ENCODE peak calls at places on chromosomes 6 and 20, in nine cellular contexts. Y is mesendoderm; O is tibial artery; S is cardiac muscle cell; U is lower lobe of right lung; P is upper lobe of right lung; K is mesenchymal stem cell; F is endothelial cell of umbilical vein; A is CD8-positive, alpha-beta T cell. Q is an unnamed sample. For H3K27me3, the result is how much of the 10 kb centered on the place peaks cover.

GRCh38 chr20:911882-912600 is 4.1 kb downstream of the ANGPT4 start:
- DNase-seq in Y (peak), O (peak), S (no peak), U (no peak), P (no peak), K (no peak), F (no peak), A (no peak), Q (no peak)

GRCh38 chr6:116633685-116634084 is 17.4 kb downstream of the RSPH4A start:
- DNase-seq in Y (peak), O (no peak), S (no peak), U (no peak), P (no peak), K (no peak), F (no peak), A (no peak), Q (no peak)

GRCh38 chr20:23946206-23946605 is 42.4 kb downstream of the GGTLC1 start:
- DNase-seq in Y (no peak), O (no peak), S (no peak), U (no peak), P (no peak), K (no peak), F (no peak), A (no peak), Q (no peak)

GRCh38 chr6:89597988-89598387 is 40.6 kb downstream of the LYRM2 start:
- DNase-seq in Y (peak), O (no peak), S (no peak), U (no peak), P (no peak), K (peak), F (peak), A (no peak), Q (no peak)

GRCh38 chr20:50126662-50127061 is 13.7 kb upstream of the UBE2V1 start:
- DNase-seq in Y (no peak), O (no peak), S (no peak), U (peak), P (no peak), K (no peak), F (no peak), A (no peak), Q (peak)

GRCh38 chr20:59342017-59342957 is 41.9 kb downstream of the EDN3 start:
- DNase-seq in Y (no peak), O (no peak), S (no peak), U (no peak), P (no peak), K (no peak), F (no peak), A (no peak), Q (no peak)

GRCh38 chr20:35561268-35561667 is 19.4 kb downstream of the ERGIC3 start:
- DNase-seq in Y (peak), O (no peak), S (peak), U (no peak), P (peak), K (peak), F (peak), A (no peak), Q (peak)

GRCh38 chr6:105745464-105746129 is 340.5 kb upstream of the PRDM1 start:
- DNase-seq in Y (no peak), O (no peak), S (no peak), U (no peak), P (no peak), K (no peak), F (no peak), A (no peak), Q (no peak)

GRCh38 chr6:31597006-31597405 is 4.2 kb upstream of the NCR3 start:
- DNase-seq in Y (no peak), O (no peak), S (peak), U (no peak), P (no peak), K (peak), F (peak), A (peak), Q (no peak)

GRCh38 chr6:105757512-105758200 is 328.5 kb upstream of the PRDM1 start:
- DNase-seq in Y (no peak), O (no peak), S (no peak), U (no peak), P (no peak), K (no peak), F (no peak), A (no peak), Q (no peak)

GRCh38 chr6:90078513-90079289 is 184.4 kb downstream of the GJA10 start:
- DNase-seq in Y (no peak), O (no peak), S (no peak), U (no peak), P (no peak), K (no peak), F (no peak), A (peak), Q (no peak)

GRCh38 chr6:130047440-130047995 is 29.1 kb downstream of the L3MBTL3 start:
- DNase-seq in Y (no peak), O (no peak), S (no peak), U (no peak), P (no peak), K (no peak), F (no peak), A (no peak), Q (no peak)

GRCh38 chr20:17372831-17373440 is 146.1 kb downstream of the PCSK2 start:
- DNase-seq in Y (peak), O (no peak), S (no peak), U (no peak), P (no peak), K (no peak), F (no peak), A (no peak), Q (no peak)

GRCh38 chr6:14596410-14596809 is 478.8 kb downstream of the CD83 start:
- DNase-seq in Y (peak), O (no peak), S (no peak), U (peak), P (peak), K (peak), F (no peak), A (no peak), Q (peak)

GRCh38 chr6:26223213-26223612 is 136.0 kb downstream of the HFE start:
- DNase-seq in Y (no peak), O (no peak), S (peak), U (no peak), P (no peak), K (peak), F (no peak), A (no peak), Q (no peak)

GRCh38 chr20:44074252-44075151 is 112.5 kb downstream of the JPH2 start:
- DNase-seq in Y (no peak), O (peak), S (peak), U (no peak), P (peak), K (peak), F (peak), A (no peak), Q (peak)

GRCh38 chr20:64203037-64203777 is 39.0 kb downstream of the MYT1 start:
- DNase-seq in Y (peak), O (no peak), S (no peak), U (no peak), P (no peak), K (no peak), F (no peak), A (no peak), Q (no peak)

GRCh38 chr6:7697820-7698623 is 27.9 kb upstream of the BMP6 start:
- DNase-seq in Y (peak), O (peak), S (no peak), U (no peak), P (no peak), K (peak), F (peak), A (no peak), Q (no peak)

GRCh38 chr6:8879334-8879733 is 444.0 kb upstream of the SLC35B3 start:
- DNase-seq in Y (peak), O (no peak), S (no peak), U (no peak), P (no peak), K (no peak), F (no peak), A (no peak), Q (no peak)

GRCh38 chr20:49186535-49187329 is 1.4 kb downstream of the STAU1 start:
- DNase-seq in Y (peak), O (peak), S (peak), U (peak), P (peak), K (peak), F (peak), A (peak), Q (peak)

GRCh38 chr20:36571564-36572504 is 1.6 kb upstream of the TGIF2 start:
- DNase-seq in Y (peak), O (no peak), S (peak), U (no peak), P (no peak), K (peak), F (no peak), A (peak), Q (no peak)

GRCh38 chr20:5127204-5127858 is 523 bp downstream of the CDS2 start:
- DNase-seq in Y (peak), O (peak), S (peak), U (peak), P (peak), K (peak), F (peak), A (peak), Q (peak)

GRCh38 chr20:32465092-32465900 is 107.2 kb downstream of the ASXL1 start:
- DNase-seq in Y (no peak), O (no peak), S (no peak), U (peak), P (peak), K (peak), F (peak), A (no peak), Q (peak)

GRCh38 chr20:916125-916799 is at the start of gene ANGPT4:
- DNase-seq in Y (peak), O (peak), S (peak), U (no peak), P (no peak), K (no peak), F (no peak), A (no peak), Q (no peak)

GRCh38 chr20:33209789-33210188 is 7.4 kb upstream of the BPIFA3 start:
- DNase-seq in Y (peak), O (peak), S (peak), U (peak), P (peak), K (peak), F (peak), A (no peak), Q (peak)

GRCh38 chr6:36590237-36590636 is 3.9 kb upstream of the SRSF3 start:
- DNase-seq in Y (peak), O (peak), S (no peak), U (no peak), P (no peak), K (peak), F (no peak), A (no peak), Q (no peak)

GRCh38 chr20:41365785-41366545 is 653 bp downstream of the EMILIN3 start:
- DNase-seq in Y (no peak), O (no peak), S (peak), U (no peak), P (no peak), K (no peak), F (no peak), A (no peak), Q (peak)

DNA sequence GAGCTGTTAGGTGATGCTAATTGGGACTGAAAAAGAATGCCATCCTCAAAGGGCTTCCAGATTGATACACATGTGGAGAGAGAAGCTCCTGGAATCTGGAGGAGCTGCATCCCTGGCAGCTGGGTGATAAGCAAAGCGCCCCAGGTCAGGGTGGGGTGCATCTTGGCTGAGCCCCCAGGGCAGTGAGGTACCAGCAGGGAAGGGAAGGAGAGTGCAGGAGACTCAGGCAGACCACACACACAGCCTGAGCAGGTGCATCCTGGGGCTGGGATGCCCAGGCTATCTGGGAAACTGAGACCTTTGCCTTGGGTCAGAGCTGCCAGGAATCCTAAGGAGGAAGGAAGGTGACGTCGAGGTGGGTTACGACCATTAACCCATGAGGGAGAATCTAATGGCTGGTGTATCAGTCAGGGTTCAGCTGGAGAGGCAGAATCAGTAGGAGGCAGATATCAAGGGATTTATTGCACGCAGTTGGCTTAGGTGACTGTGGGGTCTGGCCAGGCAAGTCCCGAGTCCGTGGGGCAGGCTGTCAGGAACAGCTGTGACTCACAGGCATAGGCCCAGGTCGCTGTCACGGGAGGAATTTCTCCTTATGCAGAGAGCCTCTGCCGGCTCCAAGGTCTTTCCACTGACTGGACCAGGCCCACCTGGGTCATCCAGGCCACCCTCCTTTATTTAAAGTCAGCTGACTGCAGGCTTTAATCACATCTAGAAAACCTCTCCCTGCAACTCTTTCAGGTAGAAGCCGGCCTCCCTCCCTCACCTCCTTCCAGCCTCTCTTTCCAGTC is 261.1 kb downstream of the BMP7 start:
- DNase-seq in Y (no peak), O (no peak), S (no peak), U (no peak), P (no peak), K (no peak), F (no peak), A (no peak), Q (no peak)
- H3K27ac ChIP-seq in Y (no peak), O (no peak), S (no peak), U (no peak), P (no peak), K (no peak), F (no peak), A (no peak), Q (no peak)

DNA sequence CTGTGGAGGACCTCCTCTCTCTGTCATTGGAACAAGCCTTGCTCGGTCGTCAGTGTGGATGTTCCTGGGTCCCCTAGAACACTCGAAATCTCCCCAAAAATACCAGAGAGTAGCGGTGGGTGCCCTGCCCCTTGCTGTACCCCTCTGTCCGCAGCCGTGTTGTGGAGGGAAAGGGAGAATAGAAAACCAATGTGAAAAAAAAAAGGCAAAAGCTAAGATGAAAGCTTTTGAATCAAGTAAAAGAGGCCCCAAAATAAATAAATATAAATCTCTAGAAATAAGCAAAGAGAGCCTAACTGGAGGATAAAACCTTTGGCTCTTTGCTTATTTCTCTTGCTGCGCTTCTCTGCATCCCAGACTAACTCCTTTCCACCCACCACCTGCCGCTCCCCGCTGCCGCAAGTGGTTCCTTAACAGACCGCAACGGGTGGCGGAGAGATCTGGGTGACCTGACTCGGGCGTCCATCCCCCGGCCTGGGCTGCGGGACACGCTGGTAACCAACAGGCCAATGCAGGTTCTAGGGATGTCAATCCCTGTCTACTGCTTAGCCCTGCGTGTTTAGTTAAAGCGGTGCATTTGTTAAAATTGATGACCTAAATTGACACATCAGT is 110.0 kb downstream of the GPX5 start:
- DNase-seq in Y (no peak), O (no peak), S (no peak), U (no peak), P (no peak), K (no peak), F (no peak), A (no peak), Q (no peak)
- H3K4me3 ChIP-seq in Y (peak), O (peak), S (peak), U (no peak), P (no peak), K (peak), F (peak), A (no peak), Q (no peak)

GRCh38 chr6:166005401-166005845 is 162.2 kb downstream of the TBXT start:
- DNase-seq in Y (no peak), O (peak), S (peak), U (no peak), P (no peak), K (peak), F (no peak), A (no peak), Q (peak)
- H3K27me3 ChIP-seq in Y (under half), O (under half), S (under half), U (half or more), P (half or more), K (under half), F (under half), A (under half), Q (under half)

DNA sequence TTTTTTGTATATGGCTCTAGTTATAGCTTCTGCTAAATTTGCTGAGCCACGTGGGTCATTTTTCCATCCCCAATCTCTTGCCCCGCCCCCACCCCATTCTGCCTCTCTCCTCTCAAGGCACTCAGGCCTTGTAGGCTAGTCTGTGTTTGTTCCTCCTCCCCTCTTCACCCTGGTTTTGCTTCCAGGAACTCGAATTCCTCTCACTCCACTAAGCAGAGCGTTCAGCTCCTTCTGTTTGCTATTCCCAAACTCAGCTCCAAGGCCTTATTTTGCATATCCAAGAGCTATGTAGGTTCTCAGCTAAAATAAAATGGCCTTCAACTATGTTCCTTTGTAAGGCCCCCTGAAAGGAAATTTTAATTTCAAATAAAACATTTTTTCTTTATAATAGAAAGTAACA is 1293.7 kb downstream of the EPHA7 start:
- DNase-seq in Y (peak), O (no peak), S (no peak), U (no peak), P (no peak), K (no peak), F (no peak), A (no peak), Q (no peak)
- H3K27ac ChIP-seq in Y (no peak), O (no peak), S (no peak), U (no peak), P (no peak), K (no peak), F (no peak), A (no peak), Q (no peak)

DNA sequence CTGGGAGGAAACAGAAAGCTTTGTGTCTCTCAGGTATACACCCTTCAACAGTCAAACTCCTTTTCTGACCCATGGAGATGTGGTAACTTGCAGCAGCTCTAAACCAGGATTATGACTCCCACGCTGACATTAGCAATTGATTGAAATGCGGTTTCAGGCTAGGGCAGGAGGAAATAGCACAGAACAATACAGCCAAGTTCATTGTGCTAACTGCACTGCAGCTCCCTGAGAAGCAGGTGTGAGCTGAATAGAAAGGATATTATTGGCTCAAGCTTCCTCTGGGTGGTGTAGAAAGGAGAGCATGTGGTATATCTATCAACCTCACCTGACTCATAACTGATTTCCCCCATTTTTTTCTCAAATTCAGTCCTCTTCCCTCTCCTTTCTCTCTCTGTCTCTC is 612.3 kb upstream of the BTBD3 start:
- DNase-seq in Y (peak), O (no peak), S (no peak), U (no peak), P (no peak), K (no peak), F (peak), A (no peak), Q (no peak)
- H3K4me3 ChIP-seq in Y (no peak), O (no peak), S (no peak), U (no peak), P (no peak), K (no peak), F (no peak), A (no peak), Q (no peak)

GRCh38 chr6:111027219-111027618 is 45.4 kb downstream of the RPF2 start:
- DNase-seq in Y (no peak), O (no peak), S (no peak), U (no peak), P (no peak), K (no peak), F (no peak), A (no peak), Q (no peak)

GRCh38 chr6:111033628-111034289 is 51.9 kb downstream of the RPF2 start:
- DNase-seq in Y (peak), O (no peak), S (no peak), U (no peak), P (no peak), K (no peak), F (no peak), A (no peak), Q (no peak)

GRCh38 chr6:111031151-111031550 is 49.3 kb downstream of the RPF2 start:
- DNase-seq in Y (no peak), O (no peak), S (no peak), U (no peak), P (no peak), K (no peak), F (no peak), A (no peak), Q (no peak)

GRCh38 chr6:111032493-111033140 is 50.8 kb downstream of the RPF2 start:
- DNase-seq in Y (peak), O (no peak), S (peak), U (no peak), P (no peak), K (no peak), F (no peak), A (no peak), Q (no peak)

GRCh38 chr6:111030008-111031006 is 48.5 kb downstream of the RPF2 start:
- DNase-seq in Y (no peak), O (no peak), S (peak), U (peak), P (peak), K (no peak), F (no peak), A (no peak), Q (no peak)
- H3K27me3 ChIP-seq in Y (under half), O (under half), S (under half), U (under half), P (under half), K (under half), F (under half), A (under half), Q (under half)